ENCODE peak calls at places on chromosomes 4 and X, in eight cellular contexts. F, V, K, C, Q, Y, A and S are unnamed samples. For H3K36me3, the result is how much of the 10 kb centered on the place peaks cover.

GRCh38 chr4:84366111-84366510 is 133.0 kb downstream of the NKX6-1 start:
- DNase-seq in F (no peak), V (no peak), K (no peak), C (no peak), Q (no peak), Y (peak), A (no peak), S (no peak)

GRCh38 chr4:73868206-73869129 is 725 bp upstream of the CXCL1 start:
- DNase-seq in F (no peak), V (peak), K (peak), C (no peak), Q (peak), Y (no peak), A (no peak), S (peak)

GRCh38 chr4:1417522-1418390 is 11.5 kb upstream of the NKX1-1 start:
- DNase-seq in F (no peak), V (no peak), K (no peak), C (no peak), Q (peak), Y (no peak), A (peak), S (no peak)

GRCh38 chr4:52983563-52984303 is 121.6 kb downstream of the RASL11B start:
- DNase-seq in F (peak), V (peak), K (no peak), C (no peak), Q (no peak), Y (peak), A (no peak), S (peak)

GRCh38 chrX:55004231-55004630 is 4.1 kb downstream of the APEX2 start:
- DNase-seq in F (no peak), V (no peak), K (no peak), C (no peak), Q (no peak), Y (no peak), A (no peak), S (no peak)

GRCh38 chr4:55251896-55252295 is 94.1 kb upstream of the SRD5A3 start:
- DNase-seq in F (no peak), V (no peak), K (no peak), C (no peak), Q (no peak), Y (no peak), A (no peak), S (no peak)

GRCh38 chr4:129546531-129546930 is 450.6 kb downstream of the C4orf33 start:
- DNase-seq in F (no peak), V (no peak), K (no peak), C (no peak), Q (no peak), Y (no peak), A (no peak), S (no peak)

GRCh38 chr4:2484169-2484568 is 15.3 kb downstream of the RNF4 start:
- DNase-seq in F (no peak), V (no peak), K (no peak), C (no peak), Q (no peak), Y (no peak), A (no peak), S (no peak)

GRCh38 chr4:10102193-10102980 is 14.2 kb downstream of the WDR1 start:
- DNase-seq in F (no peak), V (no peak), K (no peak), C (no peak), Q (no peak), Y (peak), A (no peak), S (no peak)

GRCh38 chr4:152734699-152735050 is 44.9 kb downstream of the TIGD4 start:
- DNase-seq in F (no peak), V (no peak), K (no peak), C (no peak), Q (no peak), Y (no peak), A (no peak), S (no peak)

GRCh38 chr4:169208516-169208915 is 62.2 kb downstream of the SH3RF1 start:
- DNase-seq in F (peak), V (no peak), K (no peak), C (no peak), Q (no peak), Y (peak), A (no peak), S (peak)

GRCh38 chr4:56627375-56627774 is 53.7 kb downstream of the HOPX start:
- DNase-seq in F (no peak), V (no peak), K (no peak), C (no peak), Q (no peak), Y (no peak), A (no peak), S (no peak)

GRCh38 chr4:56626420-56626819 is 54.7 kb downstream of the HOPX start:
- DNase-seq in F (no peak), V (no peak), K (no peak), C (no peak), Q (no peak), Y (no peak), A (no peak), S (peak)

GRCh38 chr4:56628592-56628991 is 52.5 kb downstream of the HOPX start:
- DNase-seq in F (no peak), V (no peak), K (no peak), C (no peak), Q (no peak), Y (no peak), A (no peak), S (no peak)

GRCh38 chr4:56627985-56628384 is 53.1 kb downstream of the HOPX start:
- DNase-seq in F (peak), V (no peak), K (no peak), C (no peak), Q (no peak), Y (peak), A (no peak), S (no peak)

GRCh38 chr4:56626963-56627362 is 54.1 kb downstream of the HOPX start:
- DNase-seq in F (no peak), V (no peak), K (no peak), C (no peak), Q (no peak), Y (no peak), A (no peak), S (no peak)
- TF ChIP-seq CTCF in F (no peak), V (no peak), K (no peak), C (no peak), Q (no peak), Y (no peak), A (no peak), S (no peak)

GRCh38 chr4:67702166-67702565 is 1.2 kb upstream of the UBA6 start:
- DNase-seq in F (no peak), V (no peak), K (no peak), C (no peak), Q (no peak), Y (no peak), A (no peak), S (no peak)
- H3K4me3 ChIP-seq in F (no peak), V (no peak), K (no peak), C (no peak), Q (no peak), Y (peak), A (peak), S (no peak)

GRCh38 chrX:40688976-40689375 is 41.6 kb upstream of the CXorf38 start:
- DNase-seq in F (no peak), V (no peak), K (no peak), C (no peak), Q (no peak), Y (no peak), A (no peak), S (no peak)
- H3K36me3 ChIP-seq in F (under half), V (under half), K (under half), C (under half), Q (under half), Y (under half), A (under half), S (under half)

GRCh38 chrX:46805270-46805669 is 31.6 kb upstream of the RP2 start:
- DNase-seq in F (no peak), V (no peak), K (no peak), C (no peak), Q (no peak), Y (no peak), A (no peak), S (peak)

GRCh38 chrX:46803140-46803539 is 33.7 kb upstream of the RP2 start:
- DNase-seq in F (no peak), V (no peak), K (no peak), C (no peak), Q (no peak), Y (no peak), A (no peak), S (no peak)
- TF ChIP-seq CTCF in F (peak), V (no peak), K (no peak), C (no peak), Q (no peak), Y (peak), A (peak), S (peak)